ENCODE peak calls at places on chromosome 13, in five cellular contexts. One of them, this sample, is unnamed.

GRCh38 chr13:45833663-45834062 is 17.9 kb downstream of the SIAH3 start:
- DNase-seq in NCI-H1092 treated with DMSO at 0.1 percent for 48 hours: no peak
- DNase-seq in AG10803: peak
- DNase-seq in T-cell: no peak
- DNase-seq in brain microvascular endothelial cell: no peak
- DNase-seq in this sample: peak

GRCh38 chr13:109235901-109236300 is 550.5 kb downstream of the IRS2 start:
- DNase-seq in NCI-H1092 treated with DMSO at 0.1 percent for 48 hours: no peak
- DNase-seq in AG10803: no peak
- DNase-seq in T-cell: no peak
- DNase-seq in brain microvascular endothelial cell: no peak
- DNase-seq in this sample: no peak

GRCh38 chr13:54433511-54434206 is 1405.0 kb downstream of the OLFM4 start:
- DNase-seq in T-cell: no peak
- DNase-seq in NCI-H1092 treated with DMSO at 0.1 percent for 48 hours: peak
- DNase-seq in brain microvascular endothelial cell: no peak
- DNase-seq in AG10803: no peak
- DNase-seq in this sample: no peak

GRCh38 chr13:23657056-23657455 is 86.8 kb downstream of the TNFRSF19 start:
- DNase-seq in brain microvascular endothelial cell: no peak
- DNase-seq in NCI-H1092 treated with DMSO at 0.1 percent for 48 hours: peak
- DNase-seq in AG10803: no peak
- DNase-seq in T-cell: no peak
- DNase-seq in this sample: no peak

GRCh38 chr13:32988588-32989256 is 27.5 kb upstream of the KL start:
- DNase-seq in NCI-H1092 treated with DMSO at 0.1 percent for 48 hours: no peak
- DNase-seq in AG10803: peak
- DNase-seq in T-cell: no peak
- DNase-seq in brain microvascular endothelial cell: no peak
- DNase-seq in this sample: no peak

GRCh38 chr13:111241006-111241755 is 79.3 kb upstream of the TEX29 start:
- DNase-seq in T-cell: no peak
- DNase-seq in AG10803: no peak
- DNase-seq in brain microvascular endothelial cell: no peak
- DNase-seq in NCI-H1092 treated with DMSO at 0.1 percent for 48 hours: peak
- DNase-seq in this sample: no peak

GRCh38 chr13:28636078-28636477 is 22.9 kb upstream of the POMP start:
- DNase-seq in T-cell: no peak
- DNase-seq in AG10803: peak
- DNase-seq in brain microvascular endothelial cell: no peak
- DNase-seq in NCI-H1092 treated with DMSO at 0.1 percent for 48 hours: no peak
- DNase-seq in this sample: peak

GRCh38 chr13:44734204-44734707 is 158.1 kb upstream of the TSC22D1 start:
- DNase-seq in brain microvascular endothelial cell: peak
- DNase-seq in NCI-H1092 treated with DMSO at 0.1 percent for 48 hours: peak
- DNase-seq in T-cell: no peak
- DNase-seq in AG10803: peak
- DNase-seq in this sample: peak

This sample was measured in foreskin fibroblast.